ENCODE peak calls at places on chromosomes 12 and 14, in four cellular contexts. One of them, this sample, is unnamed.

GRCh38 chr12:47715393-47715876 is 9.6 kb upstream of the RPAP3 start:
- DNase-seq in K562: peak
- DNase-seq in A549: peak
- DNase-seq in endothelial cell of umbilical vein: peak
- DNase-seq in this sample: peak

GRCh38 chr12:126338031-126338441 is 1272.8 kb downstream of the AACS start:
- DNase-seq in K562: no peak
- DNase-seq in A549: no peak
- DNase-seq in endothelial cell of umbilical vein: no peak
- DNase-seq in this sample: no peak

GRCh38 chr14:76273346-76273745 is 102.6 kb upstream of the ESRRB start:
- DNase-seq in K562: no peak
- DNase-seq in A549: no peak
- DNase-seq in endothelial cell of umbilical vein: no peak
- DNase-seq in this sample: no peak

GRCh38 chr14:23481362-23481970 is 12.0 kb downstream of the NGDN start:
- DNase-seq in endothelial cell of umbilical vein: peak
- DNase-seq in K562: peak
- DNase-seq in A549: no peak
- DNase-seq in this sample: peak

GRCh38 chr14:24275524-24276139 is 4.2 kb upstream of the RABGGTA start:
- DNase-seq in A549: no peak
- DNase-seq in K562: peak
- DNase-seq in endothelial cell of umbilical vein: no peak
- DNase-seq in this sample: no peak

GRCh38 chr12:123973552-123974341 is 732 bp downstream of the ZNF664 start:
- DNase-seq in endothelial cell of umbilical vein: peak
- DNase-seq in K562: peak
- DNase-seq in A549: peak
- DNase-seq in this sample: peak

GRCh38 chr12:89140141-89140540 is 212.2 kb downstream of the DUSP6 start:
- DNase-seq in K562: no peak
- DNase-seq in A549: no peak
- DNase-seq in endothelial cell of umbilical vein: no peak
- DNase-seq in this sample: no peak

GRCh38 chr14:77516111-77516510 is 17.5 kb upstream of the ISM2 start:
- DNase-seq in K562: no peak
- DNase-seq in A549: no peak
- DNase-seq in endothelial cell of umbilical vein: no peak
- DNase-seq in this sample: no peak

GRCh38 chr12:96047621-96048211 is 12.3 kb upstream of the LTA4H start:
- DNase-seq in endothelial cell of umbilical vein: peak
- DNase-seq in A549: peak
- DNase-seq in K562: peak
- DNase-seq in this sample: peak

GRCh38 chr12:105261010-105261409 is 25.0 kb upstream of the APPL2 start:
- DNase-seq in endothelial cell of umbilical vein: no peak
- DNase-seq in A549: no peak
- DNase-seq in K562: no peak
- DNase-seq in this sample: no peak

GRCh38 chr14:71328183-71328582 is 420.9 kb downstream of the PCNX1 start:
- DNase-seq in endothelial cell of umbilical vein: no peak
- DNase-seq in A549: no peak
- DNase-seq in K562: no peak
- DNase-seq in this sample: peak

GRCh38 chr14:55361190-55361589 is 50.4 kb downstream of the ATG14 start:
- DNase-seq in endothelial cell of umbilical vein: no peak
- DNase-seq in A549: no peak
- DNase-seq in K562: no peak
- DNase-seq in this sample: no peak

GRCh38 chr12:62673027-62673815 is 206.6 kb downstream of the MON2 start:
- DNase-seq in K562: no peak
- DNase-seq in A549: no peak
- DNase-seq in endothelial cell of umbilical vein: no peak
- DNase-seq in this sample: no peak

GRCh38 chr14:73777420-73777819 is 63.2 kb upstream of the PNMA1 start:
- DNase-seq in A549: no peak
- DNase-seq in K562: no peak
- DNase-seq in endothelial cell of umbilical vein: no peak
- DNase-seq in this sample: no peak

GRCh38 chr14:77151245-77151644 is 9.7 kb upstream of the ZDHHC22 start:
- DNase-seq in K562: peak
- DNase-seq in A549: peak
- DNase-seq in endothelial cell of umbilical vein: peak
- DNase-seq in this sample: peak

GRCh38 chr12:106205208-106206069 is 42.4 kb downstream of the CKAP4 start:
- DNase-seq in endothelial cell of umbilical vein: no peak
- DNase-seq in A549: peak
- DNase-seq in K562: no peak
- DNase-seq in this sample: peak

GRCh38 chr14:61475316-61475715 is 153.9 kb downstream of the PRKCH start:
- DNase-seq in K562: peak
- DNase-seq in A549: peak
- DNase-seq in endothelial cell of umbilical vein: peak
- DNase-seq in this sample: peak

GRCh38 chr12:24414421-24414820 is 465.0 kb upstream of the SOX5 start:
- DNase-seq in A549: no peak
- DNase-seq in endothelial cell of umbilical vein: peak
- DNase-seq in K562: no peak
- DNase-seq in this sample: no peak

GRCh38 chr14:102958461-102958860 is 36.0 kb downstream of the AMN start:
- DNase-seq in A549: no peak
- DNase-seq in endothelial cell of umbilical vein: no peak
- DNase-seq in K562: no peak
- DNase-seq in this sample: no peak

GRCh38 chr12:44812062-44812461 is 64.1 kb downstream of the NELL2 start:
- DNase-seq in endothelial cell of umbilical vein: no peak
- DNase-seq in K562: peak
- DNase-seq in A549: peak
- DNase-seq in this sample: peak

GRCh38 chr14:71371711-71372396 is 464.6 kb downstream of the PCNX1 start:
- DNase-seq in A549: peak
- DNase-seq in K562: peak
- DNase-seq in endothelial cell of umbilical vein: peak
- DNase-seq in this sample: no peak

GRCh38 chr14:90058876-90059458 is 2.8 kb upstream of the KCNK13 start:
- DNase-seq in A549: peak
- DNase-seq in K562: no peak
- DNase-seq in endothelial cell of umbilical vein: no peak
- DNase-seq in this sample: no peak

GRCh38 chr14:105398044-105398725 is at the start of gene TEX22:
- DNase-seq in A549: peak
- DNase-seq in endothelial cell of umbilical vein: peak
- DNase-seq in K562: peak
- DNase-seq in this sample: peak

GRCh38 chr12:13371797-13372196 is 175.3 kb downstream of the EMP1 start:
- DNase-seq in endothelial cell of umbilical vein: no peak
- DNase-seq in K562: no peak
- DNase-seq in A549: no peak
- DNase-seq in this sample: no peak

GRCh38 chr14:101133068-101133467 is 229.5 kb upstream of the RTL1 start:
- DNase-seq in K562: no peak
- DNase-seq in endothelial cell of umbilical vein: no peak
- DNase-seq in A549: no peak
- DNase-seq in this sample: no peak

GRCh38 chr14:24110060-24110459 is 4.5 kb upstream of the DCAF11 start:
- DNase-seq in K562: no peak
- DNase-seq in endothelial cell of umbilical vein: no peak
- DNase-seq in A549: no peak
- DNase-seq in this sample: no peak

GRCh38 chr12:124191024-124191359 is 103.9 kb upstream of the RFLNA start:
- DNase-seq in A549: peak
- DNase-seq in K562: peak
- DNase-seq in endothelial cell of umbilical vein: peak
- DNase-seq in this sample: peak

GRCh38 chr14:35385042-35385839 is 19.3 kb downstream of the NFKBIA start:
- DNase-seq in K562: peak
- DNase-seq in A549: peak
- DNase-seq in endothelial cell of umbilical vein: peak
- DNase-seq in this sample: peak

GRCh38 chr12:104524026-104524425 is 67.3 kb downstream of the CHST11 start:
- DNase-seq in K562: no peak
- DNase-seq in endothelial cell of umbilical vein: peak
- DNase-seq in A549: no peak
- DNase-seq in this sample: no peak

GRCh38 chr12:124740691-124741137 is 123.0 kb downstream of the SCARB1 start:
- DNase-seq in endothelial cell of umbilical vein: peak
- DNase-seq in A549: peak
- DNase-seq in K562: peak
- DNase-seq in this sample: no peak

GRCh38 chr14:88879016-88879415 is 54.6 kb downstream of the TTC8 start:
- DNase-seq in A549: peak
- DNase-seq in endothelial cell of umbilical vein: peak
- DNase-seq in K562: peak
- DNase-seq in this sample: peak

GRCh38 chr12:113040722-113041168 is 15.8 kb upstream of the DTX1 start:
- DNase-seq in endothelial cell of umbilical vein: peak
- DNase-seq in K562: no peak
- DNase-seq in A549: peak
- DNase-seq in this sample: peak

GRCh38 chr12:41619705-41620104 is 431.6 kb downstream of the PDZRN4 start:
- DNase-seq in endothelial cell of umbilical vein: no peak
- DNase-seq in A549: no peak
- DNase-seq in K562: no peak
- DNase-seq in this sample: no peak

GRCh38 chr14:69284170-69284569 is 24.2 kb downstream of the GALNT16 start:
- DNase-seq in K562: no peak
- DNase-seq in A549: no peak
- DNase-seq in endothelial cell of umbilical vein: no peak
- DNase-seq in this sample: no peak
- TF ChIP-seq MYC in K562: no peak
- TF ChIP-seq MYC in A549: no peak
- TF ChIP-seq MYC in endothelial cell of umbilical vein: no peak
- TF ChIP-seq MYC in this sample: no peak

GRCh38 chr12:3073438-3074255 is 3.5 kb upstream of the TSPAN9 start:
- DNase-seq in K562: peak
- DNase-seq in A549: peak
- DNase-seq in endothelial cell of umbilical vein: peak
- DNase-seq in this sample: peak

GRCh38 chr12:3078086-3078820 is 1.1 kb downstream of the TSPAN9 start:
- DNase-seq in K562: no peak
- DNase-seq in endothelial cell of umbilical vein: peak
- DNase-seq in A549: no peak
- DNase-seq in this sample: no peak

GRCh38 chr12:3077572-3078081 is 448 bp downstream of the TSPAN9 start:
- DNase-seq in K562: no peak
- DNase-seq in A549: no peak
- DNase-seq in endothelial cell of umbilical vein: no peak
- DNase-seq in this sample: no peak

GRCh38 chr12:3075315-3075714 is 1.9 kb upstream of the TSPAN9 start:
- DNase-seq in endothelial cell of umbilical vein: no peak
- DNase-seq in A549: no peak
- DNase-seq in K562: no peak
- DNase-seq in this sample: no peak

GRCh38 chr12:3076730-3077571 is at the start of gene TSPAN9:
- DNase-seq in endothelial cell of umbilical vein: peak
- DNase-seq in K562: peak
- DNase-seq in A549: peak
- DNase-seq in this sample: peak
- TF ChIP-seq MYC in endothelial cell of umbilical vein: no peak
- TF ChIP-seq MYC in K562: no peak
- TF ChIP-seq MYC in A549: no peak
- TF ChIP-seq MYC in this sample: no peak

DNA sequence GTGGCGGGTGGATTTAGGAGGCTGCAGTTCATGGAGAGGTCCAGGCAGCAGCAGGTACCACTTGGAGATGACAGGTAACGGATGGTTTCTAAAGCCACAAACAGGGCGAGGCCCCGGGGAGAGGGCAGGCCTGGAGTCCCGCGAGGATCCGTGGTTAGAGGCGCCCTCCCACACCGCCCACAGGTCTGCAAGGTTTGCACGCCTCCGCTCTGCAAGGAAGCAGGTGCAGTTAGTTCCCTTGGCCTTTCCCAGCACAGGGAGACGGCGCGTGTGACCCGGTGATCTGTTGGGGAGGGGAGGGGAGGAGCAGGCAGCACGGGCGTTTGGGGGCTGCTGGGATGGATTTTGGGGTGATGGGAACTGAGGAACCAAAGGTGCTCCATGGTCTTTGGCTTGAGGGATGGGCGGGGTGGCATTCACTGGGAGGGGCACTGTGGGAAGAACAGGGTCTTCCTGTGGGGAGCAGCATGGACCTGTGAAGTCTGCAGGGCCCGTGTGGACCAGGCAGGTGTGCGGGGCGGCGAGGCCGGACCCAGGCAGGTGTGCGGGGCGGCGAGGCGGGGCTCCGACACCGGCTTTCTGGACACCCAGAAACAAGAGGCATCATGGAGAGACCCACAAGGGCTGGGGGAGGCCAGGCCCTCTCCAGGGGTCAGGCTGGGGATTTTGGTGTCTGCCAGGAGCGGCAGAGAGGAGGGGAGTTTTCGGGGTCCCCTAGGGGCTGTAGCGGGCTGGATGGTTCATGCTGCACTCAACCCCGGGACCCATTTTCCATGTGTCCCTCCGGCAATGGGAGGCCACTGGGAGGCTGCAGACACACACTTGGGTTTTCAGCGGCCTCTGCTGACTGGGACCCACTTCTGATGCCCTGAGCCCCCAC is 29.1 kb downstream of the NOC4L start:
- DNase-seq in endothelial cell of umbilical vein: no peak
- DNase-seq in A549: no peak
- DNase-seq in K562: no peak
- DNase-seq in this sample: peak
- TF ChIP-seq MYC in endothelial cell of umbilical vein: no peak
- TF ChIP-seq MYC in A549: no peak
- TF ChIP-seq MYC in K562: no peak
- TF ChIP-seq MYC in this sample: peak

GRCh38 chr12:53074290-53074998 is 4.7 kb downstream of the SPRYD3 start:
- DNase-seq in endothelial cell of umbilical vein: no peak
- DNase-seq in K562: no peak
- DNase-seq in A549: no peak
- DNase-seq in this sample: no peak

GRCh38 chr12:53074999-53075370 is 4.2 kb downstream of the SPRYD3 start:
- DNase-seq in K562: no peak
- DNase-seq in A549: no peak
- DNase-seq in endothelial cell of umbilical vein: no peak
- DNase-seq in this sample: no peak

GRCh38 chr12:53076461-53076860 is 2.7 kb downstream of the SPRYD3 start:
- DNase-seq in K562: no peak
- DNase-seq in A549: no peak
- DNase-seq in endothelial cell of umbilical vein: no peak
- DNase-seq in this sample: no peak

GRCh38 chr12:53071591-53072551 is 7.3 kb downstream of the SPRYD3 start:
- DNase-seq in endothelial cell of umbilical vein: peak
- DNase-seq in A549: no peak
- DNase-seq in K562: peak
- DNase-seq in this sample: no peak

GRCh38 chr12:53073881-53074280 is 5.3 kb downstream of the SPRYD3 start:
- DNase-seq in A549: no peak
- DNase-seq in endothelial cell of umbilical vein: no peak
- DNase-seq in K562: no peak
- DNase-seq in this sample: no peak
- TF ChIP-seq MYC in A549: no peak
- TF ChIP-seq MYC in endothelial cell of umbilical vein: no peak
- TF ChIP-seq MYC in K562: no peak
- TF ChIP-seq MYC in this sample: no peak

GRCh38 chr14:32512813-32513212 is 183.7 kb downstream of the AKAP6 start:
- DNase-seq in endothelial cell of umbilical vein: no peak
- DNase-seq in K562: no peak
- DNase-seq in A549: no peak
- DNase-seq in this sample: no peak
- TF ChIP-seq MYC in endothelial cell of umbilical vein: no peak
- TF ChIP-seq MYC in K562: no peak
- TF ChIP-seq MYC in A549: no peak
- TF ChIP-seq MYC in this sample: no peak

GRCh38 chr12:49945394-49946080 is 5.0 kb upstream of the AQP2 start:
- DNase-seq in endothelial cell of umbilical vein: peak
- DNase-seq in A549: peak
- DNase-seq in K562: peak
- DNase-seq in this sample: peak
- TF ChIP-seq MYC in endothelial cell of umbilical vein: no peak
- TF ChIP-seq MYC in A549: no peak
- TF ChIP-seq MYC in K562: no peak
- TF ChIP-seq MYC in this sample: no peak